ENCODE peak calls at places on chromosomes 12 and 14, in ten cellular contexts. T is stomach; B is fibroblast of lung; S is CD8-positive, alpha-beta memory T cell; Y is transverse colon; Q is WERI-Rb-1; F is suprapubic skin; Z is HCT116; H is psoas muscle; E is CD4-positive, CD25-positive, alpha-beta regulatory T cell. P is an unnamed sample. For H3K36me3, the result is how much of the 10 kb centered on the place peaks cover.

GRCh38 chr14:90491221-90491867 is 94.5 kb downstream of the CALM1 start:
- DNase-seq in T (no peak), B (peak), S (no peak), Y (no peak), Q (no peak), F (no peak), Z (no peak), H (peak), E (no peak), P (peak)

GRCh38 chr12:31650927-31651326 is 8.6 kb upstream of the ETFBKMT start:
- DNase-seq in T (peak), B (no peak), S (no peak), Y (peak), Q (no peak), F (no peak), Z (no peak), H (no peak), E (no peak), P (no peak)

GRCh38 chr12:124739953-124740561 is 123.6 kb downstream of the SCARB1 start:
- DNase-seq in T (no peak), B (no peak), S (no peak), Y (no peak), Q (no peak), F (no peak), Z (no peak), H (no peak), E (no peak), P (no peak)

GRCh38 chr12:22083167-22083566 is 37.1 kb downstream of the CMAS start:
- DNase-seq in T (no peak), B (peak), S (peak), Y (no peak), Q (no peak), F (no peak), Z (peak), H (no peak), E (peak), P (no peak)

GRCh38 chr14:99361596-99362220 is 89.7 kb upstream of the BCL11B start:
- DNase-seq in T (no peak), B (no peak), S (no peak), Y (no peak), Q (no peak), F (no peak), Z (no peak), H (no peak), E (no peak), P (no peak)

GRCh38 chr14:69615471-69616407 is 4.3 kb downstream of the SUSD6 start:
- DNase-seq in T (peak), B (peak), S (peak), Y (peak), Q (no peak), F (no peak), Z (no peak), H (peak), E (peak), P (peak)

GRCh38 chr14:58239259-58240210 is 5.1 kb upstream of the PSMA3 start:
- DNase-seq in T (peak), B (peak), S (peak), Y (peak), Q (peak), F (peak), Z (peak), H (peak), E (peak), P (peak)

GRCh38 chr12:75954076-75954475 is 77.5 kb downstream of the PHLDA1 start:
- DNase-seq in T (no peak), B (peak), S (no peak), Y (no peak), Q (no peak), F (no peak), Z (peak), H (no peak), E (no peak), P (no peak)

GRCh38 chr12:48693572-48693971 is 11.5 kb upstream of the KANSL2 start:
- DNase-seq in T (no peak), B (no peak), S (no peak), Y (no peak), Q (no peak), F (no peak), Z (no peak), H (no peak), E (no peak), P (no peak)

GRCh38 chr14:95901014-95901413 is 24.4 kb downstream of the TUNAR start:
- DNase-seq in T (no peak), B (no peak), S (no peak), Y (no peak), Q (peak), F (peak), Z (no peak), H (no peak), E (no peak), P (no peak)

GRCh38 chr12:109385339-109386078 is 37.8 kb downstream of the MYO1H start:
- DNase-seq in T (no peak), B (peak), S (peak), Y (no peak), Q (no peak), F (peak), Z (peak), H (peak), E (peak), P (no peak)

GRCh38 chr12:24172031-24172772 is 222.7 kb upstream of the SOX5 start:
- DNase-seq in T (no peak), B (no peak), S (no peak), Y (no peak), Q (no peak), F (no peak), Z (no peak), H (peak), E (no peak), P (no peak)

GRCh38 chr12:52171950-52172512 is 19.8 kb downstream of the KRT80 start:
- DNase-seq in T (peak), B (no peak), S (no peak), Y (peak), Q (peak), F (no peak), Z (no peak), H (peak), E (no peak), P (no peak)

GRCh38 chr12:90410962-90411361 is 544.0 kb downstream of the CCER1 start:
- DNase-seq in T (no peak), B (no peak), S (no peak), Y (no peak), Q (no peak), F (no peak), Z (no peak), H (no peak), E (no peak), P (no peak)

GRCh38 chr12:23827353-23827752 is 122.1 kb downstream of the SOX5 start:
- DNase-seq in T (no peak), B (no peak), S (no peak), Y (no peak), Q (no peak), F (no peak), Z (no peak), H (no peak), E (no peak), P (no peak)

GRCh38 chr12:11947218-11947617 is 123.5 kb upstream of the BCL2L14 start:
- DNase-seq in T (no peak), B (no peak), S (no peak), Y (no peak), Q (no peak), F (no peak), Z (no peak), H (no peak), E (no peak), P (no peak)

GRCh38 chr14:65092340-65092739 is 10.0 kb downstream of the MAX start:
- DNase-seq in T (no peak), B (no peak), S (no peak), Y (no peak), Q (no peak), F (no peak), Z (no peak), H (no peak), E (no peak), P (no peak)

GRCh38 chr14:105439710-105440553 is 20.3 kb downstream of the MTA1 start:
- DNase-seq in T (no peak), B (no peak), S (no peak), Y (no peak), Q (peak), F (no peak), Z (no peak), H (no peak), E (no peak), P (no peak)

GRCh38 chr14:105440554-105440900 is 20.9 kb downstream of the MTA1 start:
- DNase-seq in T (no peak), B (no peak), S (no peak), Y (no peak), Q (no peak), F (no peak), Z (no peak), H (no peak), E (no peak), P (no peak)

GRCh38 chr14:105442834-105443233 is 23.2 kb downstream of the MTA1 start:
- DNase-seq in T (no peak), B (no peak), S (no peak), Y (no peak), Q (no peak), F (no peak), Z (no peak), H (no peak), E (no peak), P (no peak)

GRCh38 chr14:105440992-105441391 is 21.4 kb downstream of the MTA1 start:
- DNase-seq in T (no peak), B (no peak), S (no peak), Y (no peak), Q (no peak), F (no peak), Z (no peak), H (no peak), E (no peak), P (no peak)

GRCh38 chr14:105442125-105442524 is 22.5 kb downstream of the MTA1 start:
- DNase-seq in T (no peak), B (no peak), S (no peak), Y (no peak), Q (no peak), F (no peak), Z (no peak), H (no peak), E (no peak), P (no peak)
- H3K36me3 ChIP-seq in T (half or more), B (under half), S (under half), Y (under half), Q (under half), F (under half), Z (under half), H (under half), E (under half), P (under half)

GRCh38 chr12:77016621-77017020 is 48.7 kb downstream of the E2F7 start:
- DNase-seq in T (no peak), B (no peak), S (no peak), Y (no peak), Q (no peak), F (no peak), Z (no peak), H (no peak), E (no peak), P (no peak)

GRCh38 chr12:77019920-77020319 is 45.4 kb downstream of the E2F7 start:
- DNase-seq in T (no peak), B (no peak), S (no peak), Y (no peak), Q (no peak), F (no peak), Z (no peak), H (no peak), E (no peak), P (no peak)
- H3K36me3 ChIP-seq in T (under half), B (under half), S (under half), Y (under half), Q (under half), F (under half), Z (under half), H (under half), E (under half), P (under half)

GRCh38 chr14:51260225-51260624 is 20.2 kb downstream of the TMX1 start:
- DNase-seq in T (no peak), B (no peak), S (no peak), Y (no peak), Q (no peak), F (no peak), Z (no peak), H (no peak), E (no peak), P (no peak)
- H3K36me3 ChIP-seq in T (under half), B (under half), S (under half), Y (under half), Q (under half), F (under half), Z (under half), H (under half), E (under half), P (under half)

DNA sequence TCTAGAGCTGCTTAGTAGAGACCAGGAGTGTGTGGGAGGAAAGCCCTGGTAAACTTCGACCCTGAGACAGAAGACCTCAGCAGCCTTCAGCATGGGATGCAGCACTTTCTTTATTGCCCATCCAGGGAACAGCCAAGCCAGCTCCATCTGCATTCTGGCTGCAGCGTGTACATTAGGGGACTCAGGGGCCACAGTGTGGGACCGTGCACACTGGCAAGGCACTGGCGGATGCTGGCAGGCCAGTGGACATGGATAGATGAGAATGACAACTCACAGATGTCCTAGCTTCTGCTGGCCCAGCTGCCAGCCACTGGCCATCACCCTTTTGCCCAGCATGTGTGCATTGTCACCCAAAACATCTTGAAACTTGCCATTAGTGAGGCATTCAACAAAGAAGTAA is 12.5 kb downstream of the PLD4 start:
- DNase-seq in T (no peak), B (no peak), S (no peak), Y (no peak), Q (no peak), F (no peak), Z (no peak), H (no peak), E (no peak), P (no peak)
- H3K36me3 ChIP-seq in T (under half), B (under half), S (under half), Y (under half), Q (under half), F (under half), Z (under half), H (under half), E (under half), P (under half)

GRCh38 chr14:101048766-101049165 is 145.2 kb upstream of the RTL1 start:
- DNase-seq in T (no peak), B (no peak), S (no peak), Y (no peak), Q (no peak), F (no peak), Z (no peak), H (peak), E (no peak), P (no peak)

GRCh38 chr14:101049511-101049910 is 146.0 kb upstream of the RTL1 start:
- DNase-seq in T (no peak), B (no peak), S (no peak), Y (no peak), Q (no peak), F (no peak), Z (no peak), H (peak), E (no peak), P (no peak)

GRCh38 chr14:101047326-101047725 is 143.8 kb upstream of the RTL1 start:
- DNase-seq in T (no peak), B (no peak), S (no peak), Y (no peak), Q (no peak), F (no peak), Z (no peak), H (peak), E (no peak), P (no peak)

GRCh38 chr14:101050901-101051490 is 147.5 kb upstream of the RTL1 start:
- DNase-seq in T (no peak), B (no peak), S (no peak), Y (no peak), Q (no peak), F (no peak), Z (no peak), H (peak), E (no peak), P (no peak)

GRCh38 chr14:101049942-101050341 is 146.4 kb upstream of the RTL1 start:
- DNase-seq in T (no peak), B (no peak), S (no peak), Y (no peak), Q (no peak), F (no peak), Z (no peak), H (peak), E (no peak), P (no peak)
- H3K36me3 ChIP-seq in T (under half), B (under half), S (under half), Y (under half), Q (under half), F (under half), Z (under half), H (under half), E (under half), P (under half)

DNA sequence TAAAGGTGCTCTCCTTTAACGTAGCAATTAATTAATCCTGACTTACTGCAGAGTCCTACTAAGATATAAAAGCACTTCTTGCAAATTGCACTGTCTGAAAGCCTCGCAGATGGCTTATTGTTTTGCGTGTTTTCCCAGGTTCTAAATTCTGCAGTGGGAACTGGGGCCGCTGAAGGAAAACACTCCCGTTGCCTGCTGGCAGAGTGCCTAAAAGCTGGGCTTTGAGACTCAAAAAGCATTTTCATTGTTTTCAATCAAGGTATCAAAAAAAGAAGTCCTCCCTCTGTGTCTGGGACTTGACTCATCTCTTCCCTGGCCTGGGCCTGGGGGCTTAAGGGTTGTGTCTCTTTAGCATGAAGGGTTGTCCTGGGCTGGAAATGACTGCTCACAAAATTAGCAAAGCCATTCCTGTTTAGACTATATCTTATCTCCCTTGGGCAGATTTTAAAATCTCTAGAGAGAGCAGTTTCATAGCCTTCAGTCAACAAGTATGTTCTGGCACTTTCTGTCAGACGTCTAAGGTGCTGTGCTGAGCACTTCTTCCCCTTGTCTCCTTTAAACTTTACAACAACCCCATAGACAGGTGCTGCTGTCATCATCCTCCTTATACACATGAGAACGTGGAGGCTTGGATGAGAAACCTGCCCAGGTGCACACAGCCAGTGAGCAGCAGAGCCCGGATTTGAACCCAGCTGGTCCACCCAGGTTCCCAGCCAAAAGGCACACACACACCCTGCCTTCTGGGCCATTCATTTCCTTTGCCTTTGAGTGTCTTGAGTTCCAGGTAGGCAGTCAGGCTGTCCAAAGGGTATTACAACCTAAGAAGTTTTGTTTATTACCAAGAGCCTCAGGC is 31.1 kb downstream of the ELK3 start:
- DNase-seq in T (no peak), B (no peak), S (no peak), Y (no peak), Q (no peak), F (no peak), Z (no peak), H (no peak), E (no peak), P (no peak)
- H3K36me3 ChIP-seq in T (under half), B (under half), S (under half), Y (under half), Q (under half), F (under half), Z (under half), H (under half), E (half or more), P (under half)